ENCODE peak calls at places on chromosome 13, in seven cellular contexts. One of them, this sample, is unnamed.

GRCh38 chr13:24684600-24684998 is 4.4 kb downstream of the ATP12A start:
- DNase-seq in neuronal stem cell: no peak
- DNase-seq in mesendoderm: no peak
- DNase-seq in trophoblast cell: no peak
- DNase-seq in H1: no peak
- DNase-seq in mesenchymal stem cell: no peak
- DNase-seq in IMR-90: no peak
- DNase-seq in this sample: no peak

GRCh38 chr13:80030491-80030890 is 310.4 kb downstream of the SPRY2 start:
- DNase-seq in H1: no peak
- DNase-seq in IMR-90: no peak
- DNase-seq in trophoblast cell: no peak
- DNase-seq in neuronal stem cell: no peak
- DNase-seq in mesenchymal stem cell: peak
- DNase-seq in mesendoderm: peak
- DNase-seq in this sample: no peak

GRCh38 chr13:27917121-27917947 is 2.5 kb upstream of the PDX1 start:
- DNase-seq in neuronal stem cell: peak
- DNase-seq in mesenchymal stem cell: no peak
- DNase-seq in IMR-90: no peak
- DNase-seq in H1: peak
- DNase-seq in mesendoderm: no peak
- DNase-seq in trophoblast cell: no peak
- DNase-seq in this sample: peak

GRCh38 chr13:110047511-110047910 is 259.4 kb downstream of the COL4A1 start:
- DNase-seq in H1: no peak
- DNase-seq in neuronal stem cell: no peak
- DNase-seq in mesenchymal stem cell: peak
- DNase-seq in IMR-90: peak
- DNase-seq in mesendoderm: no peak
- DNase-seq in trophoblast cell: no peak
- DNase-seq in this sample: no peak

GRCh38 chr13:53151692-53152421 is 123.2 kb downstream of the OLFM4 start:
- DNase-seq in H1: peak
- DNase-seq in neuronal stem cell: peak
- DNase-seq in IMR-90: peak
- DNase-seq in mesenchymal stem cell: peak
- DNase-seq in trophoblast cell: peak
- DNase-seq in mesendoderm: peak
- DNase-seq in this sample: peak

GRCh38 chr13:96637039-96637438 is 357.2 kb downstream of the OXGR1 start:
- DNase-seq in neuronal stem cell: no peak
- DNase-seq in IMR-90: no peak
- DNase-seq in mesenchymal stem cell: no peak
- DNase-seq in H1: no peak
- DNase-seq in mesendoderm: no peak
- DNase-seq in trophoblast cell: no peak
- DNase-seq in this sample: no peak

GRCh38 chr13:80871481-80871880 is 530.6 kb upstream of the SPRY2 start:
- DNase-seq in mesenchymal stem cell: peak
- DNase-seq in IMR-90: no peak
- DNase-seq in trophoblast cell: no peak
- DNase-seq in neuronal stem cell: no peak
- DNase-seq in mesendoderm: peak
- DNase-seq in H1: no peak
- DNase-seq in this sample: no peak

GRCh38 chr13:104616990-104617389 is 1550.8 kb upstream of the SLC10A2 start:
- DNase-seq in mesenchymal stem cell: no peak
- DNase-seq in trophoblast cell: no peak
- DNase-seq in IMR-90: no peak
- DNase-seq in mesendoderm: no peak
- DNase-seq in neuronal stem cell: no peak
- DNase-seq in H1: no peak
- DNase-seq in this sample: no peak

GRCh38 chr13:27053902-27054595 is 117.6 kb downstream of the USP12 start:
- DNase-seq in neuronal stem cell: no peak
- DNase-seq in mesenchymal stem cell: peak
- DNase-seq in IMR-90: peak
- DNase-seq in mesendoderm: peak
- DNase-seq in trophoblast cell: peak
- DNase-seq in H1: no peak
- DNase-seq in this sample: no peak

GRCh38 chr13:29846475-29847256 is 3.8 kb downstream of the UBL3 start:
- DNase-seq in mesendoderm: no peak
- DNase-seq in trophoblast cell: no peak
- DNase-seq in IMR-90: no peak
- DNase-seq in mesenchymal stem cell: no peak
- DNase-seq in H1: no peak
- DNase-seq in neuronal stem cell: no peak
- DNase-seq in this sample: no peak

GRCh38 chr13:84870190-84870589 is 929.0 kb downstream of the SLITRK6 start:
- DNase-seq in mesendoderm: peak
- DNase-seq in neuronal stem cell: no peak
- DNase-seq in H1: no peak
- DNase-seq in mesenchymal stem cell: no peak
- DNase-seq in IMR-90: no peak
- DNase-seq in trophoblast cell: no peak
- DNase-seq in this sample: peak

GRCh38 chr13:27024781-27025492 is 146.7 kb downstream of the USP12 start:
- DNase-seq in mesendoderm: no peak
- DNase-seq in H1: no peak
- DNase-seq in trophoblast cell: no peak
- DNase-seq in IMR-90: no peak
- DNase-seq in neuronal stem cell: no peak
- DNase-seq in mesenchymal stem cell: no peak
- DNase-seq in this sample: peak

GRCh38 chr13:39712626-39713025 is 57.2 kb downstream of the COG6 start:
- DNase-seq in neuronal stem cell: no peak
- DNase-seq in H1: no peak
- DNase-seq in mesendoderm: no peak
- DNase-seq in IMR-90: no peak
- DNase-seq in mesenchymal stem cell: no peak
- DNase-seq in trophoblast cell: peak
- DNase-seq in this sample: no peak

GRCh38 chr13:72255908-72256307 is 388.9 kb upstream of the DACH1 start:
- DNase-seq in IMR-90: no peak
- DNase-seq in H1: peak
- DNase-seq in neuronal stem cell: peak
- DNase-seq in mesenchymal stem cell: peak
- DNase-seq in trophoblast cell: no peak
- DNase-seq in mesendoderm: peak
- DNase-seq in this sample: peak

GRCh38 chr13:38898481-38898880 is 92.2 kb downstream of the STOML3 start:
- DNase-seq in mesenchymal stem cell: peak
- DNase-seq in mesendoderm: no peak
- DNase-seq in H1: no peak
- DNase-seq in neuronal stem cell: no peak
- DNase-seq in trophoblast cell: no peak
- DNase-seq in IMR-90: no peak
- DNase-seq in this sample: no peak

GRCh38 chr13:79781829-79782540 is 301.0 kb downstream of the NDFIP2 start:
- DNase-seq in trophoblast cell: peak
- DNase-seq in neuronal stem cell: no peak
- DNase-seq in H1: no peak
- DNase-seq in IMR-90: peak
- DNase-seq in mesenchymal stem cell: peak
- DNase-seq in mesendoderm: no peak
- DNase-seq in this sample: no peak

GRCh38 chr13:71274923-71275593 is 591.9 kb downstream of the DACH1 start:
- DNase-seq in neuronal stem cell: no peak
- DNase-seq in trophoblast cell: no peak
- DNase-seq in IMR-90: no peak
- DNase-seq in mesendoderm: peak
- DNase-seq in H1: no peak
- DNase-seq in mesenchymal stem cell: no peak
- DNase-seq in this sample: no peak

GRCh38 chr13:33711441-33711840 is 106.5 kb upstream of the RFC3 start:
- DNase-seq in IMR-90: no peak
- DNase-seq in mesendoderm: no peak
- DNase-seq in mesenchymal stem cell: peak
- DNase-seq in H1: no peak
- DNase-seq in trophoblast cell: no peak
- DNase-seq in neuronal stem cell: no peak
- DNase-seq in this sample: no peak

DNA sequence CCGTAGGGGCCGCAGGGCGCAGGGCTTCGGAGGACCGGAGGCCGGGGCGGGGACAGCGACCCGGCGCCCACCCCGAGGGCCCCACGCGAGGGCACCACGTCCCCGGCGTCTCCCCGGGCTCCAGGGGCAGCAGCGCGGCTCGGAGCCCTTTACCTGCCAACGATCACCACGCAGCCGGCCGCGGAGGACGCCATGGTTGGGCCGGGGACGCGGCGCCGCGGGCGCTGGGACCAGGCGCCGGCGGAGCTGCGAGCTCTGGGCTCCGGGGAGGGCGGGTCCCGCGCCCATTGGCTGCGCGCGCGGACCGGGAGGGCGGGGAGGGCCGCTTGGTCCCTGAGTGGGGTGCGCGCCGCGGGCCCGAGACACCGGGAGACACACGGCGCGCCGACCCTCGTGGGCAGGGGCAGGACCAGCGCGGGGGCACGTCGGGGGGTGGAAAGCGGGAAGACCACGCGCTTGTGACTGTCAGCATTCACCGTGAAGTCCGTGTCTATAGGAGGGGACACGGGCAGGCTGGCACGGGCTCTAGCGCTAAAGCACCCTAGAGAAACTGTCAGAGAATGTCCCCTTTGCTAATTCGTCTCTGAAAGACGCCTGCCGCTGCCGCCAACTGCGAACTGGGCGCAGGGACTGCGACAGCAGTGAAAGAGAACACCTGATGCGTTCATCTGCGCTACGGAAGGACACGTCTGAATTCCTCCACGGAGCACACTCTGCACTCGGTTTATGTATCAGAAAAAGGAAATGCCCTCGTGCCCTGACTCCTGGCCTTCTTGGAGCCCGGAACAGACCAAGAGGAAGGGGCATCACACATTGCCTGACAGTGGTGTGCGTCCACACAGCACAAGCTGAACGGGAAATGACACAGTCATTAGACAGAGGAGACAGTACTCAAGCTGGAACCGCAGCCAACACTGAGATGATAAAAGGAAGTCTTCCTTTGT is at the start of gene CRYL1:
- DNase-seq in IMR-90: peak
- DNase-seq in H1: peak
- DNase-seq in trophoblast cell: peak
- DNase-seq in mesendoderm: peak
- DNase-seq in mesenchymal stem cell: peak
- DNase-seq in neuronal stem cell: peak
- DNase-seq in this sample: peak
- H2AK5ac ChIP-seq in IMR-90: peak
- H2AK5ac ChIP-seq in H1: no peak
- H2AK5ac ChIP-seq in trophoblast cell: no peak
- H2AK5ac ChIP-seq in mesendoderm: no peak
- H2AK5ac ChIP-seq in mesenchymal stem cell: no peak
- H2AK5ac ChIP-seq in neuronal stem cell: no peak
- H2AK5ac ChIP-seq in this sample: no peak

GRCh38 chr13:100363351-100363750 is 225.2 kb downstream of the GGACT start:
- DNase-seq in H1: no peak
- DNase-seq in mesendoderm: no peak
- DNase-seq in mesenchymal stem cell: peak
- DNase-seq in neuronal stem cell: no peak
- DNase-seq in IMR-90: peak
- DNase-seq in trophoblast cell: no peak
- DNase-seq in this sample: no peak
- H2AK5ac ChIP-seq in H1: no peak
- H2AK5ac ChIP-seq in mesendoderm: no peak
- H2AK5ac ChIP-seq in mesenchymal stem cell: no peak
- H2AK5ac ChIP-seq in neuronal stem cell: no peak
- H2AK5ac ChIP-seq in IMR-90: no peak
- H2AK5ac ChIP-seq in trophoblast cell: no peak
- H2AK5ac ChIP-seq in this sample: no peak

GRCh38 chr13:112249644-112250610 is 126.2 kb upstream of the SPACA7 start:
- DNase-seq in H1: peak
- DNase-seq in mesendoderm: peak
- DNase-seq in trophoblast cell: no peak
- DNase-seq in mesenchymal stem cell: no peak
- DNase-seq in IMR-90: no peak
- DNase-seq in neuronal stem cell: no peak
- DNase-seq in this sample: peak

GRCh38 chr13:112248909-112249592 is 127.1 kb upstream of the SPACA7 start:
- DNase-seq in H1: peak
- DNase-seq in IMR-90: no peak
- DNase-seq in trophoblast cell: no peak
- DNase-seq in mesendoderm: no peak
- DNase-seq in mesenchymal stem cell: no peak
- DNase-seq in neuronal stem cell: no peak
- DNase-seq in this sample: no peak

GRCh38 chr13:112251930-112252585 is 124.1 kb upstream of the SPACA7 start:
- DNase-seq in mesenchymal stem cell: no peak
- DNase-seq in mesendoderm: no peak
- DNase-seq in IMR-90: no peak
- DNase-seq in trophoblast cell: no peak
- DNase-seq in neuronal stem cell: no peak
- DNase-seq in H1: peak
- DNase-seq in this sample: no peak

GRCh38 chr13:112252744-112253590 is 123.2 kb upstream of the SPACA7 start:
- DNase-seq in mesenchymal stem cell: no peak
- DNase-seq in trophoblast cell: no peak
- DNase-seq in neuronal stem cell: no peak
- DNase-seq in H1: peak
- DNase-seq in IMR-90: no peak
- DNase-seq in mesendoderm: no peak
- DNase-seq in this sample: no peak

GRCh38 chr13:112250788-112251445 is 125.2 kb upstream of the SPACA7 start:
- DNase-seq in H1: peak
- DNase-seq in neuronal stem cell: no peak
- DNase-seq in mesenchymal stem cell: no peak
- DNase-seq in trophoblast cell: no peak
- DNase-seq in IMR-90: no peak
- DNase-seq in mesendoderm: no peak
- DNase-seq in this sample: no peak
- H2AK5ac ChIP-seq in H1: no peak
- H2AK5ac ChIP-seq in neuronal stem cell: peak
- H2AK5ac ChIP-seq in mesenchymal stem cell: no peak
- H2AK5ac ChIP-seq in trophoblast cell: no peak
- H2AK5ac ChIP-seq in IMR-90: no peak
- H2AK5ac ChIP-seq in mesendoderm: no peak
- H2AK5ac ChIP-seq in this sample: no peak

DNA sequence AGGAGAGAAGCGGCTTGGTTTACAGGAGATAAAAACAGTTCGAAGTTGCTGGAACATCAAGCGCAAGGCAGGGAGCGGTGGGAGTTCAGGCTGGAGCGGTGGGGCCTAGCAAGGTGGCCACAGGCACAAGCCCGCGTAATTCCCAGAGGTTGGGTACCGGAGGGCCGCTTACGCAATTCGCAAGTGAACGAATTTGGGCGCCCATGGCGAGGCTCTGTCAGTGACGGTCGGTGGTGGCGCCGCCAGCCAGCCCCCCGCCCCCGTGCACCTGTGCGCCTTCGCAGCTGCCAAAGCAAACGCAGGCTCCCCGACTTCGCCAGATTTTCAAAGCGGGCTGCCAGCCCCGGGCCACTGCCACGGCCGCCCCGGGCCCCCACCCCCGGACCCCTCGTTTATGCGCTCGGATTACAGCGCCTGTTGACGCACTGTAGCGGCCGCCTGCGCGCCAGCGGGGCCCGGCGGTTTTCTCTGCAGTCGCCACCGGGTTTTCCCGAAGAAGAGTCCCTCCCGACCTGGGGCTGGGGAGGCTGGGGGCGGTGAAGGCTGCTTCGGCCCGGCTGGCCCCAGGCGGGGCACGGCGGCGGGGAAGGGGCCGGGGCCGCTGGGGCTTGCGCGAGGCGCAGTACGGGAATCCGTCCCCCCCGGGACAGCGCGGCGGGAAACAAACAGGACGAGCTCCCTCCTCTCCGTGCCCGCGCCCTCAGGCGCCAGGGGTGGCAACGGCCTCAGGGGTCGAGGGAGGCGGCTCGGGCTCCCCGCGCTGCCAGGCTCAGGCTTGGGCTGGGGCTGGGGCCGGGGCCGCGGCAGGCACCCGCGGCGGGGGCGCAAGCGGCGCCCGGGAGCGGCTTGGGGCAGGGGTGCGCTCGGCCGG is 714 bp downstream of the N4BP2L1 start:
- DNase-seq in mesenchymal stem cell: peak
- DNase-seq in neuronal stem cell: peak
- DNase-seq in H1: peak
- DNase-seq in IMR-90: peak
- DNase-seq in trophoblast cell: no peak
- DNase-seq in mesendoderm: peak
- DNase-seq in this sample: peak
- H2AK5ac ChIP-seq in mesenchymal stem cell: no peak
- H2AK5ac ChIP-seq in neuronal stem cell: no peak
- H2AK5ac ChIP-seq in H1: no peak
- H2AK5ac ChIP-seq in IMR-90: no peak
- H2AK5ac ChIP-seq in trophoblast cell: no peak
- H2AK5ac ChIP-seq in mesendoderm: no peak
- H2AK5ac ChIP-seq in this sample: no peak